ENCODE peak calls at places on chromosomes 7 and 10, in six cellular contexts. One of them, this sample, is unnamed.

GRCh38 chr10:3783721-3784432 is 1.1 kb downstream of the KLF6 start:
- DNase-seq in endothelial cell of umbilical vein: peak
- DNase-seq in upper lobe of right lung: no peak
- DNase-seq in brain microvascular endothelial cell: peak
- DNase-seq in SJSA1: no peak
- DNase-seq in GM12865: peak
- DNase-seq in this sample: peak

GRCh38 chr7:7932553-7932952 is 36.0 kb upstream of the GLCCI1 start:
- DNase-seq in endothelial cell of umbilical vein: no peak
- DNase-seq in upper lobe of right lung: no peak
- DNase-seq in brain microvascular endothelial cell: no peak
- DNase-seq in SJSA1: no peak
- DNase-seq in GM12865: no peak
- DNase-seq in this sample: no peak

GRCh38 chr10:125370578-125370977 is 210.2 kb upstream of the CTBP2 start:
- DNase-seq in endothelial cell of umbilical vein: no peak
- DNase-seq in upper lobe of right lung: no peak
- DNase-seq in brain microvascular endothelial cell: no peak
- DNase-seq in SJSA1: no peak
- DNase-seq in GM12865: no peak
- DNase-seq in this sample: no peak

GRCh38 chr10:107490389-107490788 is 325.9 kb upstream of the SORCS1 start:
- DNase-seq in endothelial cell of umbilical vein: no peak
- DNase-seq in upper lobe of right lung: no peak
- DNase-seq in brain microvascular endothelial cell: no peak
- DNase-seq in SJSA1: no peak
- DNase-seq in GM12865: no peak
- DNase-seq in this sample: no peak

GRCh38 chr7:68414631-68415425 is 1183.4 kb upstream of the AUTS2 start:
- DNase-seq in endothelial cell of umbilical vein: no peak
- DNase-seq in upper lobe of right lung: no peak
- DNase-seq in brain microvascular endothelial cell: no peak
- DNase-seq in SJSA1: no peak
- DNase-seq in GM12865: peak
- DNase-seq in this sample: no peak

GRCh38 chr7:124701955-124702354 is 63.6 kb downstream of the GPR37 start:
- DNase-seq in endothelial cell of umbilical vein: no peak
- DNase-seq in upper lobe of right lung: no peak
- DNase-seq in brain microvascular endothelial cell: no peak
- DNase-seq in SJSA1: no peak
- DNase-seq in GM12865: no peak
- DNase-seq in this sample: peak

GRCh38 chr7:127798769-127799372 is 146.9 kb downstream of the SND1 start:
- DNase-seq in endothelial cell of umbilical vein: no peak
- DNase-seq in upper lobe of right lung: no peak
- DNase-seq in brain microvascular endothelial cell: no peak
- DNase-seq in SJSA1: no peak
- DNase-seq in GM12865: no peak
- DNase-seq in this sample: no peak

GRCh38 chr7:3415730-3416366 is 114.8 kb downstream of the SDK1 start:
- DNase-seq in endothelial cell of umbilical vein: no peak
- DNase-seq in upper lobe of right lung: no peak
- DNase-seq in brain microvascular endothelial cell: no peak
- DNase-seq in SJSA1: no peak
- DNase-seq in GM12865: no peak
- DNase-seq in this sample: no peak

GRCh38 chr7:69588773-69589172 is 9.5 kb upstream of the AUTS2 start:
- DNase-seq in endothelial cell of umbilical vein: no peak
- DNase-seq in upper lobe of right lung: no peak
- DNase-seq in brain microvascular endothelial cell: no peak
- DNase-seq in SJSA1: no peak
- DNase-seq in GM12865: no peak
- DNase-seq in this sample: no peak

GRCh38 chr10:31034041-31034918 is 2.6 kb upstream of the ZNF438 start:
- DNase-seq in endothelial cell of umbilical vein: peak
- DNase-seq in upper lobe of right lung: no peak
- DNase-seq in brain microvascular endothelial cell: peak
- DNase-seq in SJSA1: no peak
- DNase-seq in GM12865: no peak
- DNase-seq in this sample: peak
- H3K4me3 ChIP-seq in endothelial cell of umbilical vein: no peak
- H3K4me3 ChIP-seq in upper lobe of right lung: no peak
- H3K4me3 ChIP-seq in brain microvascular endothelial cell: no peak
- H3K4me3 ChIP-seq in SJSA1: no peak
- H3K4me3 ChIP-seq in GM12865: no peak
- H3K4me3 ChIP-seq in this sample: no peak

DNA sequence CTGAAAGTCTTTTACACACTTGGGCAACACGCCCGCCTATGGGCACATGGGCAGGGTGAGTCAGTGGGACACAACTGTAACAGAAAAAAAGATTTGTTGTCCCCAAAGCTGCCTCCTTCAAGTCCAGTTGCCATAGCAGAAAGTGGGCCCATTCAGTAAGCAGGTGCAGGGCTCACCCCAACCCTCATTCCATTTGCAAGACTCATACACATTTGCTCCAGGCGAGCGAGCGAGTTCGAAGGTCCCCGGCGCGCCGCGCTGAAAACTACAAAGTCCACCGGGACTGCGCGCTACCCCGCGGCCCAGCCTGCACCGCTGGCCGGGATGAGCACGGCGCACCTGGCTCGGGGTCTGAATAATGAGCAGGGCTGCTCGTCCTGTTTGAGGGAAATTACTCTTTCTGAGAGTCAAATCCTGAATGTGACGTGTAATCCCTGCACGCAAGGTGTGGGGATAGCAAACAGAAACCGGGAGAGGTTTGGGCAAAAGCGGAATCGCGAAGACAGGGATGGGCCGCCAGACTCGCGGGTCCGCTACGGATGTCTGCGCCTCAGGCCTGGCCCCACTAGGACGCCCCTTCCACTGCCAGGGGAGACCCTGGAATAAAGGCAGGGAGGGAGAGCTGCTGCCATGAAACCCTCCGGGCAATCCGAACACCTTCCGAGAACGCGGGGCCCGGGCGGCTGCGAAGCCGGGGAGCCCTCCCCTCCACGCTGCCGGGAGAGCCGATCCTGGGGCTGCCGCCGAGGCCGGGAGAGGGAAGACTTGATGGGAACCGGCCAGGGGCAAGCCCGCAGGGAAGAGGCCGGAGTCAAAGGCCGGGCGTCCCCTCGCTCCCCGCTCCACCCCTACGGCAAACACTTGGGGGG is 982 bp downstream of the COBL start:
- DNase-seq in endothelial cell of umbilical vein: no peak
- DNase-seq in upper lobe of right lung: peak
- DNase-seq in brain microvascular endothelial cell: no peak
- DNase-seq in SJSA1: no peak
- DNase-seq in GM12865: no peak
- DNase-seq in this sample: no peak
- H3K4me3 ChIP-seq in endothelial cell of umbilical vein: no peak
- H3K4me3 ChIP-seq in upper lobe of right lung: peak
- H3K4me3 ChIP-seq in brain microvascular endothelial cell: peak
- H3K4me3 ChIP-seq in SJSA1: no peak
- H3K4me3 ChIP-seq in GM12865: no peak
- H3K4me3 ChIP-seq in this sample: peak

DNA sequence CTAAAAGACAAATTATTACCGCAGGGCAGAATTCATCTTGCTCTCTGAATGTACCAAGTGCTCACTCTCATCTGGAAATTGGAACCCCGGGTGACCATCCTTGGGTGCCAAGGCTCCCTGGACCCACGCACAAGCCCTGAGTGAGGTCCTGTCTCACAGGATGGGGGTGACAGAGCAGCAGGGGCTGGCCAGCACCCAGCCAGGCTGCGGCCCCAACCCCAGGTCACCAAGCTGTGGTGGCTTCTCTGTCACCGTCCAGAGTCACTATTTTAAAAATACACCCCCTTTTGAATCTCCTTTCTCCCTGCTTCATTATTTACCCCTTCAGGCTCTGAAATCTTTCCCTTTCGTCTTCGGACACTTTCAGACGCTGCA is 148.6 kb downstream of the PRKAG2 start:
- DNase-seq in endothelial cell of umbilical vein: no peak
- DNase-seq in upper lobe of right lung: no peak
- DNase-seq in brain microvascular endothelial cell: no peak
- DNase-seq in SJSA1: no peak
- DNase-seq in GM12865: no peak
- DNase-seq in this sample: no peak
- H3K4me3 ChIP-seq in endothelial cell of umbilical vein: no peak
- H3K4me3 ChIP-seq in upper lobe of right lung: no peak
- H3K4me3 ChIP-seq in brain microvascular endothelial cell: no peak
- H3K4me3 ChIP-seq in SJSA1: no peak
- H3K4me3 ChIP-seq in GM12865: no peak
- H3K4me3 ChIP-seq in this sample: no peak

GRCh38 chr10:129970404-129971364 is 6.6 kb upstream of the EBF3 start:
- DNase-seq in endothelial cell of umbilical vein: no peak
- DNase-seq in upper lobe of right lung: no peak
- DNase-seq in brain microvascular endothelial cell: no peak
- DNase-seq in SJSA1: no peak
- DNase-seq in GM12865: no peak
- DNase-seq in this sample: no peak

GRCh38 chr10:129968020-129968861 is 4.2 kb upstream of the EBF3 start:
- DNase-seq in endothelial cell of umbilical vein: no peak
- DNase-seq in upper lobe of right lung: no peak
- DNase-seq in brain microvascular endothelial cell: no peak
- DNase-seq in SJSA1: no peak
- DNase-seq in GM12865: no peak
- DNase-seq in this sample: no peak

GRCh38 chr10:129968937-129969527 is 5.0 kb upstream of the EBF3 start:
- DNase-seq in endothelial cell of umbilical vein: peak
- DNase-seq in upper lobe of right lung: no peak
- DNase-seq in brain microvascular endothelial cell: peak
- DNase-seq in SJSA1: no peak
- DNase-seq in GM12865: peak
- DNase-seq in this sample: no peak

GRCh38 chr10:129971381-129972144 is 7.5 kb upstream of the EBF3 start:
- DNase-seq in endothelial cell of umbilical vein: peak
- DNase-seq in upper lobe of right lung: peak
- DNase-seq in brain microvascular endothelial cell: no peak
- DNase-seq in SJSA1: no peak
- DNase-seq in GM12865: peak
- DNase-seq in this sample: peak

GRCh38 chr10:129969528-129970264 is 5.6 kb upstream of the EBF3 start:
- DNase-seq in endothelial cell of umbilical vein: no peak
- DNase-seq in upper lobe of right lung: no peak
- DNase-seq in brain microvascular endothelial cell: no peak
- DNase-seq in SJSA1: no peak
- DNase-seq in GM12865: no peak
- DNase-seq in this sample: no peak
- H3K4me3 ChIP-seq in endothelial cell of umbilical vein: no peak
- H3K4me3 ChIP-seq in upper lobe of right lung: no peak
- H3K4me3 ChIP-seq in brain microvascular endothelial cell: no peak
- H3K4me3 ChIP-seq in SJSA1: no peak
- H3K4me3 ChIP-seq in GM12865: no peak
- H3K4me3 ChIP-seq in this sample: no peak

GRCh38 chr10:29473087-29473356 is 161.7 kb downstream of the SVIL start:
- DNase-seq in endothelial cell of umbilical vein: no peak
- DNase-seq in upper lobe of right lung: no peak
- DNase-seq in brain microvascular endothelial cell: no peak
- DNase-seq in SJSA1: no peak
- DNase-seq in GM12865: no peak
- DNase-seq in this sample: no peak
- H3K4me3 ChIP-seq in endothelial cell of umbilical vein: no peak
- H3K4me3 ChIP-seq in upper lobe of right lung: no peak
- H3K4me3 ChIP-seq in brain microvascular endothelial cell: no peak
- H3K4me3 ChIP-seq in SJSA1: no peak
- H3K4me3 ChIP-seq in GM12865: no peak
- H3K4me3 ChIP-seq in this sample: no peak

This sample was measured in MG63.